ENCODE peak calls at places on chromosomes 11 and 22, in nine cellular contexts. L, S, E, D, V, F, W, M and A are unnamed samples.

GRCh38 chr11:72685560-72686480 is 11.6 kb upstream of the PDE2A start:
- DNase-seq in L (no peak), S (no peak), E (no peak), D (no peak), V (no peak), F (peak), W (no peak), M (no peak), A (no peak)

GRCh38 chr11:108973402-108974119 is 308.7 kb downstream of the DDX10 start:
- DNase-seq in L (peak), S (no peak), E (no peak), D (no peak), V (no peak), F (no peak), W (no peak), M (no peak), A (peak)

GRCh38 chr22:37273126-37273845 is 9.0 kb upstream of the CYTH4 start:
- DNase-seq in L (no peak), S (no peak), E (no peak), D (no peak), V (no peak), F (no peak), W (peak), M (no peak), A (no peak)

GRCh38 chr11:125982348-125982730 is 36.5 kb downstream of the VSIG10L2 start:
- DNase-seq in L (no peak), S (no peak), E (no peak), D (no peak), V (no peak), F (no peak), W (no peak), M (no peak), A (no peak)

GRCh38 chr11:28298209-28298608 is 190.0 kb downstream of the METTL15 start:
- DNase-seq in L (no peak), S (no peak), E (no peak), D (no peak), V (no peak), F (no peak), W (no peak), M (no peak), A (no peak)

GRCh38 chr11:1263036-1263435 is 40.2 kb downstream of the MUC5B start:
- DNase-seq in L (no peak), S (no peak), E (no peak), D (no peak), V (peak), F (no peak), W (no peak), M (no peak), A (no peak)

GRCh38 chr11:102446606-102447005 is 6.0 kb downstream of the TMEM123 start:
- DNase-seq in L (peak), S (no peak), E (no peak), D (no peak), V (no peak), F (no peak), W (no peak), M (no peak), A (no peak)

GRCh38 chr22:27170491-27170890 is 513.1 kb downstream of the MIAT start:
- DNase-seq in L (peak), S (peak), E (no peak), D (no peak), V (no peak), F (no peak), W (no peak), M (no peak), A (no peak)

GRCh38 chr22:23193882-23194281 is 13.6 kb downstream of the BCR start:
- DNase-seq in L (no peak), S (no peak), E (no peak), D (no peak), V (no peak), F (no peak), W (no peak), M (no peak), A (no peak)

GRCh38 chr11:96107143-96107829 is 183.4 kb upstream of the MTMR2 start:
- DNase-seq in L (no peak), S (no peak), E (no peak), D (no peak), V (peak), F (no peak), W (no peak), M (no peak), A (no peak)

GRCh38 chr11:9884601-9885000 is 220.7 kb downstream of the SWAP70 start:
- DNase-seq in L (no peak), S (no peak), E (no peak), D (no peak), V (no peak), F (no peak), W (no peak), M (no peak), A (no peak)

GRCh38 chr11:44747339-44747738 is 20.6 kb downstream of the TSPAN18 start:
- DNase-seq in L (no peak), S (no peak), E (no peak), D (no peak), V (no peak), F (no peak), W (no peak), M (no peak), A (no peak)

GRCh38 chr22:49964493-49965290 is 4.1 kb downstream of the PIM3 start:
- DNase-seq in L (no peak), S (no peak), E (no peak), D (no peak), V (no peak), F (peak), W (no peak), M (no peak), A (no peak)

GRCh38 chr11:20632169-20632532 is 32.7 kb downstream of the SLC6A5 start:
- DNase-seq in L (no peak), S (no peak), E (no peak), D (no peak), V (no peak), F (no peak), W (no peak), M (no peak), A (no peak)
- H3K4me3 ChIP-seq in L (no peak), S (no peak), E (no peak), D (no peak), V (no peak), F (no peak), W (no peak), M (no peak), A (no peak)

GRCh38 chr11:3109921-3110706 is 52.9 kb upstream of the CARS1 start:
- DNase-seq in L (peak), S (peak), E (peak), D (peak), V (peak), F (peak), W (peak), M (no peak), A (no peak)
- TF ChIP-seq REST in L (no peak), S (no peak), E (no peak), D (no peak), V (no peak), F (no peak), W (no peak), M (no peak), A (no peak)

DNA sequence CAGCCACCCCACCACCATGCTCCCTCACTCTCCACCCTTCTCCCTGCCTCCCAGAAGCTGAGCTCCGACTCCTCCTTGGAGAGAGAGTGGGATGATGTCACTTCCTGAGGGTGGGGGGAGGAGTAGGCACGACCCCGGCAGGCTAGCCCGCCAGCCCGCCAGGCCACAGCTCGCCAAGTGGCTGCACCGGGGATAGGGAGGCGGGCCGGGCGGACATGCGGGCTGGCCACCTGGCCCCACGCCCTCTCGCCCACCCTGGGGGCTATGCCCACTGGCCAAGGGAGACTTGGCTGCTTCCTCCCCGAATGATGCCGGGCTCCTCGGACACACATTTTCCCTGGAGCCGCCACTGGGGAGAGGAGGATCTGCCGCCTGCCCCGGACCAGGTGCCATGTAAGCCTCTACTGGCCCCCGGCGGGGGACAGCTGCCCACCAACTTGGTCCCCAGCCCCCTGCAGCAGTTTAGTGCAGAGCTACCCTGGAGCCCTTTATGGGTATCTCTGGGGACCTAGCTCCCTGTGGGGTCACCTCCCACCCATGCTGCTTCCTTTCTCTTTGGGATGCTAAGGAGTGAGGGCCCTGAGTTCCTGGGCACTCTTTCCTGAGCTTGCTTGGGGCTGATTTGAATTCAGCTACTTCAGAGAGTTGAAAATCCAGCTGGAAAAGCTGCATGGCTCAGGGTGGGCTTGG is 33.7 kb upstream of the MYRF start:
- DNase-seq in L (no peak), S (no peak), E (no peak), D (peak), V (no peak), F (peak), W (peak), M (no peak), A (no peak)
- H3K4me3 ChIP-seq in L (no peak), S (no peak), E (no peak), D (peak), V (no peak), F (peak), W (no peak), M (no peak), A (peak)

GRCh38 chr11:64526356-64526755 is 64.7 kb upstream of the SLC22A12 start:
- DNase-seq in L (no peak), S (no peak), E (no peak), D (no peak), V (no peak), F (no peak), W (no peak), M (no peak), A (no peak)
- TF ChIP-seq REST in L (no peak), S (no peak), E (no peak), D (no peak), V (no peak), F (no peak), W (no peak), M (no peak), A (no peak)

GRCh38 chr11:64996327-64996709 is 453 bp downstream of the BATF2 start:
- DNase-seq in L (no peak), S (no peak), E (no peak), D (no peak), V (no peak), F (no peak), W (no peak), M (no peak), A (no peak)
- H3K4me3 ChIP-seq in L (no peak), S (peak), E (no peak), D (peak), V (peak), F (no peak), W (peak), M (peak), A (peak)

GRCh38 chr11:70315726-70316125 is 45.2 kb downstream of the PPFIA1 start:
- DNase-seq in L (no peak), S (no peak), E (peak), D (no peak), V (no peak), F (no peak), W (no peak), M (no peak), A (no peak)
- TF ChIP-seq REST in L (no peak), S (no peak), E (no peak), D (no peak), V (no peak), F (no peak), W (no peak), M (no peak), A (no peak)

DNA sequence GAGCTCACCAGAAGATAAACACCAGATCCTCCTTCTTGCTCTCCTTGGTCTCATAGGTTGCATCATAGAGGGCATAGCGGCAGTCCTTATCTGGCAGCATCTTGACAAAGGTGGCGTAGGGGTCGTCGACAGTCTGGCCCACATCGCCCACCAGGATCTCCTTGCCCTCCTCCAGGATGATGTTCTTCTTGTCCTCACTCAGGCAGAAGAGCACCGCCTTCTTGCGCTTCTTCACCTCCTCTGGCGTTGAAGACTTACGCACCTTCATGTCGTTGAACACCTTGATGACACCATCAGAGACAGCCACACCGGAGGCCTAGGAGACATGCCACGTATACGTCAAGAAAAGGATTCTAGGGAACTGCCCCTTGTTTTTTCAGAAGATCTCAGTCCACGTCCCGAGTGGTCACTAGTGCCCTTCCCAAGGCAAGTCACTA is 2.0 kb downstream of the CFL1 start:
- DNase-seq in L (no peak), S (no peak), E (no peak), D (no peak), V (no peak), F (no peak), W (no peak), M (no peak), A (no peak)
- H3K4me3 ChIP-seq in L (peak), S (peak), E (peak), D (peak), V (peak), F (peak), W (peak), M (peak), A (peak)